ENCODE peak calls at places on chromosomes 16 and 17, in ten cellular contexts. D, O, L, S, Z, N, J, Y, Q and K are unnamed samples.

GRCh38 chr17:68381076-68381900 is 76.0 kb downstream of the WIPI1 start:
- DNase-seq in O (peak), N (no peak), L (peak), Y (no peak), J (peak), Q (no peak), S (peak), D (no peak), Z (no peak), K (peak)

GRCh38 chr16:76370344-76370743 is 93.1 kb downstream of the CNTNAP4 start:
- DNase-seq in J (no peak), N (no peak), O (no peak), D (no peak), Y (no peak), S (no peak), Q (no peak), L (no peak), Z (no peak), K (no peak)

GRCh38 chr17:55341432-55341831 is 76.7 kb downstream of the HLF start:
- DNase-seq in Q (no peak), L (no peak), Z (peak), S (peak), D (no peak), Y (no peak), N (no peak), O (no peak), J (peak), K (peak)

GRCh38 chr17:32927724-32928526 is at the start of gene TMEM98:
- DNase-seq in S (peak), O (peak), Y (no peak), Z (peak), D (peak), Q (no peak), L (no peak), N (peak), J (peak), K (no peak)

GRCh38 chr17:74132354-74132753 is 71.1 kb upstream of the RPL38 start:
- DNase-seq in Z (no peak), D (no peak), L (no peak), J (no peak), Y (no peak), S (no peak), Q (no peak), O (no peak), N (no peak), K (no peak)

GRCh38 chr17:18917506-18918032 is 34.4 kb upstream of the SLC5A10 start:
- DNase-seq in Q (no peak), N (no peak), Y (no peak), L (no peak), J (no peak), Z (no peak), O (no peak), S (peak), D (no peak), K (no peak)

GRCh38 chr17:44830359-44831269 is 527 bp upstream of the GJC1 start:
- DNase-seq in Z (peak), O (no peak), Q (no peak), S (peak), L (no peak), D (peak), Y (peak), N (no peak), J (peak), K (peak)

GRCh38 chr16:60811051-60811608 is 1225.1 kb downstream of the CDH8 start:
- DNase-seq in O (no peak), S (no peak), Q (no peak), D (no peak), J (no peak), Y (no peak), L (no peak), N (no peak), Z (no peak), K (no peak)

GRCh38 chr17:81241648-81242420 is 2.7 kb downstream of the NDUFAF8 start:
- DNase-seq in Y (peak), Q (peak), D (no peak), J (peak), O (peak), Z (peak), L (no peak), N (no peak), S (peak), K (peak)

GRCh38 chr17:2202302-2202995 is 101.1 kb downstream of the SMG6 start:
- DNase-seq in N (no peak), J (no peak), O (no peak), Q (no peak), Z (no peak), D (no peak), Y (no peak), S (no peak), L (no peak), K (no peak)

GRCh38 chr17:39244600-39245570 is 19.1 kb upstream of the STAC2 start:
- DNase-seq in J (peak), S (peak), Q (peak), O (peak), N (peak), L (peak), Y (peak), D (peak), Z (peak), K (peak)

GRCh38 chr17:1328437-1328836 is 49.0 kb downstream of the TRARG1 start:
- DNase-seq in S (no peak), O (no peak), D (no peak), Y (no peak), Z (no peak), J (no peak), L (no peak), N (no peak), Q (no peak), K (no peak)

GRCh38 chr16:70520612-70521297 is 2.6 kb downstream of the COG4 start:
- DNase-seq in D (no peak), Z (peak), L (no peak), Y (no peak), J (peak), Q (no peak), N (no peak), S (peak), O (no peak), K (peak)

GRCh38 chr17:40848583-40849235 is 18.3 kb downstream of the KRT12 start:
- DNase-seq in Z (no peak), L (no peak), J (no peak), N (no peak), S (no peak), O (no peak), Y (no peak), Q (no peak), D (no peak), K (no peak)

GRCh38 chr17:67212231-67212630 is 32.8 kb downstream of the HELZ start:
- DNase-seq in N (no peak), L (no peak), J (peak), Y (no peak), D (no peak), Z (no peak), S (peak), O (no peak), Q (no peak), K (no peak)

GRCh38 chr16:17784073-17784472 is 313.3 kb upstream of the XYLT1 start:
- DNase-seq in Q (no peak), S (peak), Y (no peak), L (peak), N (no peak), O (no peak), J (no peak), D (no peak), Z (peak), K (peak)

GRCh38 chr16:65909310-65910050 is 457.0 kb upstream of the CDH5 start:
- DNase-seq in D (no peak), Z (peak), N (peak), Q (no peak), O (no peak), L (no peak), J (peak), S (no peak), Y (no peak), K (peak)

GRCh38 chr17:338442-339192 is 14.0 kb downstream of the RPH3AL start:
- DNase-seq in J (no peak), L (no peak), Y (no peak), D (peak), N (peak), O (peak), Z (no peak), S (no peak), Q (peak), K (no peak)

GRCh38 chr17:9037741-9038140 is 16.4 kb downstream of the NTN1 start:
- DNase-seq in L (no peak), D (no peak), Y (no peak), Q (no peak), Z (no peak), O (no peak), N (no peak), J (no peak), S (no peak), K (no peak)

GRCh38 chr17:29682054-29682453 is 59.3 kb upstream of the CORO6 start:
- DNase-seq in N (no peak), O (no peak), Q (no peak), Z (no peak), J (no peak), L (no peak), S (no peak), D (no peak), Y (no peak), K (peak)

GRCh38 chr17:57375770-57376181 is 119.5 kb downstream of the MSI2 start:
- DNase-seq in D (no peak), L (no peak), O (no peak), Y (no peak), J (no peak), Z (no peak), N (no peak), Q (no peak), S (no peak), K (no peak)

GRCh38 chr17:38324732-38325131 is 19.0 kb downstream of the GPR179 start:
- DNase-seq in L (no peak), Y (no peak), Z (no peak), J (no peak), D (no peak), N (no peak), S (no peak), Q (no peak), O (no peak), K (no peak)

GRCh38 chr17:19457046-19457445 is 46.0 kb downstream of the RNF112 start:
- DNase-seq in D (no peak), S (no peak), O (no peak), J (no peak), Y (no peak), Q (no peak), Z (no peak), L (no peak), N (no peak), K (no peak)

GRCh38 chr16:58306327-58306726 is 11.5 kb upstream of the PRSS54 start:
- DNase-seq in J (peak), N (no peak), Q (no peak), D (no peak), Z (peak), S (peak), O (peak), L (peak), Y (no peak), K (peak)

GRCh38 chr16:89565506-89566372 is 5.3 kb downstream of the RPL13 start:
- DNase-seq in S (peak), L (no peak), N (peak), J (peak), Y (peak), O (peak), Z (no peak), D (peak), Q (no peak), K (peak)

GRCh38 chr16:49578435-49579024 is 204.9 kb downstream of the C16orf78 start:
- DNase-seq in J (no peak), O (no peak), N (peak), Z (no peak), S (no peak), L (no peak), Q (no peak), D (no peak), Y (no peak), K (no peak)

GRCh38 chr16:82229800-82230619 is 60.0 kb upstream of the MPHOSPH6 start:
- DNase-seq in N (no peak), Z (peak), S (peak), Q (no peak), Y (peak), O (peak), L (peak), J (peak), D (peak), K (peak)

GRCh38 chr17:51666971-51667721 is 406.8 kb downstream of the UTP18 start:
- DNase-seq in N (no peak), O (no peak), Y (no peak), L (no peak), S (no peak), Q (no peak), D (no peak), Z (no peak), J (no peak), K (no peak)

GRCh38 chr16:674968-675883 is at the start of gene RHBDL1:
- DNase-seq in N (no peak), D (no peak), L (no peak), Z (peak), Q (no peak), S (peak), O (no peak), J (peak), Y (no peak), K (peak)

GRCh38 chr16:60295451-60295850 is 1561.3 kb upstream of the GOT2 start:
- DNase-seq in L (no peak), Z (no peak), S (no peak), Y (no peak), Q (no peak), N (no peak), J (no peak), O (no peak), D (no peak), K (no peak)

GRCh38 chr16:73549960-73550359 is 502.0 kb upstream of the ZFHX3 start:
- DNase-seq in N (no peak), Q (no peak), D (no peak), S (no peak), Z (no peak), O (no peak), J (no peak), Y (no peak), L (no peak), K (no peak)

GRCh38 chr16:51035110-51035498 is 116.0 kb downstream of the SALL1 start:
- DNase-seq in Y (no peak), O (no peak), D (no peak), Q (no peak), J (peak), Z (no peak), S (no peak), L (no peak), N (no peak), K (no peak)
- H3K4me3 ChIP-seq in Y (no peak), O (no peak), D (no peak), Q (no peak), J (no peak), Z (no peak), S (no peak), L (no peak), N (no peak), K (no peak)

GRCh38 chr17:61401280-61402072 is 1.8 kb downstream of the TBX2 start:
- DNase-seq in O (no peak), J (no peak), Y (no peak), Z (peak), N (no peak), Q (no peak), S (peak), D (peak), L (no peak), K (no peak)

GRCh38 chr17:61400058-61400785 is 579 bp downstream of the TBX2 start:
- DNase-seq in S (peak), O (no peak), N (no peak), J (peak), Z (peak), Q (no peak), Y (peak), L (no peak), D (peak), K (peak)

GRCh38 chr17:61402073-61402541 is 2.5 kb downstream of the TBX2 start:
- DNase-seq in S (peak), J (no peak), L (no peak), Y (no peak), Z (no peak), Q (no peak), D (peak), O (no peak), N (no peak), K (no peak)

GRCh38 chr17:61399131-61400057 is at the start of gene TBX2:
- DNase-seq in D (peak), Z (peak), L (no peak), Y (peak), S (peak), N (no peak), Q (peak), O (peak), J (peak), K (peak)

DNA sequence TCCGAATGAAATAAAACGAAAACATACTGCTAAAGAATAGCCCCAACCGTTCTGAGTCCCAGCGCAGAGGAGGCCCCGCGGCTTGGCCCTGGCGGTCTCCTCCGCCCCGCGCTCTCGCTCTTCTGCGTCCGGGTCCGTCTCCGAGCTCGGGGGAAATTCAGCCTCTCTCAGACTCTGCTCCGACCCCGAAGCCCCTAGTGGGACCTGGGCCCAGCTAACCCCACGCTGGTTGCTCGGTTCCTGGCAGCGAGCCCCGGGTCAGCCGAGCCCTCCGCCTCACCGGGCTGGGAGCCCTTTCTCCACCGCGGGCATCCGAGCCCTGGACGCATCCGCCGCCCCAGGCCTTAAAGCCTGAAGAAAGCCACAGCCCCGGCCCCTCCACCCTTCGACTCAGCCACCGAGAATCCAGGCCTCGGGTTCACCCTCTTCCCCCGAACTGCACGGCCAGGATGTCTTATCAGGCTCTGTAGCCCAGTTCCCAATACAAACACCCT is 1.2 kb downstream of the TBX2 start:
- DNase-seq in O (no peak), Q (no peak), N (no peak), Y (no peak), L (no peak), D (peak), J (peak), S (peak), Z (peak), K (peak)
- H3K4me3 ChIP-seq in O (peak), Q (peak), N (peak), Y (peak), L (peak), D (peak), J (peak), S (peak), Z (peak), K (peak)

GRCh38 chr17:82978354-82978753 is 101.1 kb upstream of the METRNL start:
- DNase-seq in S (no peak), N (no peak), Z (no peak), J (no peak), Q (no peak), Y (no peak), O (no peak), L (no peak), D (no peak), K (no peak)
- H3K4me3 ChIP-seq in S (no peak), N (no peak), Z (no peak), J (no peak), Q (no peak), Y (no peak), O (no peak), L (no peak), D (no peak), K (no peak)

GRCh38 chr16:19755268-19755667 is 37.2 kb downstream of the IQCK start:
- DNase-seq in Q (no peak), Y (no peak), S (no peak), O (no peak), J (no peak), D (no peak), Z (no peak), N (no peak), L (no peak), K (no peak)

GRCh38 chr16:19757026-19757425 is 39.0 kb downstream of the IQCK start:
- DNase-seq in Q (no peak), N (no peak), J (no peak), Z (peak), S (no peak), O (no peak), D (no peak), Y (no peak), L (peak), K (peak)

GRCh38 chr16:19753815-19754643 is 36.0 kb downstream of the IQCK start:
- DNase-seq in J (peak), N (no peak), O (no peak), Y (peak), Q (no peak), L (peak), D (no peak), Z (peak), S (no peak), K (peak)

GRCh38 chr16:19751478-19751877 is 33.4 kb downstream of the IQCK start:
- DNase-seq in J (no peak), S (no peak), N (no peak), Z (no peak), Q (no peak), O (no peak), D (no peak), Y (no peak), L (no peak), K (no peak)

GRCh38 chr16:19754644-19755036 is 36.6 kb downstream of the IQCK start:
- DNase-seq in D (no peak), L (no peak), N (no peak), Q (no peak), Z (no peak), Y (no peak), J (no peak), S (no peak), O (no peak), K (no peak)
- H3K4me3 ChIP-seq in D (no peak), L (no peak), N (no peak), Q (no peak), Z (no peak), Y (no peak), J (no peak), S (no peak), O (no peak), K (no peak)

DNA sequence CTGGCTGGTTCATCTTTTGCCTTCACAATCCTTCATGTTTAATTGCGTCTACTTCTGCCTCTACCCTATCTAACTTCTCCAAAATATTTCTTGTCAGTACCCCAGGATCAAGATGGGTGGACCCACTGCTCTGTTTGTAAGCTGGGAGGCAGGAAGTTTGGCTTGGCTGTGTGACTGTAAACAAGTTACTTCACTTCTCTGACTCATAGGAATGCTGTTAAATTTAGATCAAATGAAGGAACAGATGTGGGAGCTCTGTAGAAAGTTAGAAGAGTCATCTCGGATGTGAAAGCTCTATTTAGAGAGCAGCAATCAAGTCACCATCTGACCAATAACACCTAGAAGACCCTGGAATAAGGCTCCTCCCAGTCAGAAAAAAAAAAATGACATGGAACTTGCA is 55.2 kb upstream of the MRTFB start:
- DNase-seq in Y (peak), J (peak), O (no peak), Z (peak), L (peak), Q (peak), N (no peak), S (peak), D (no peak), K (peak)
- H3K4me3 ChIP-seq in Y (no peak), J (no peak), O (no peak), Z (no peak), L (no peak), Q (peak), N (no peak), S (no peak), D (peak), K (no peak)